ENCODE peak calls at places on chromosomes 5 and 9, in nine cellular contexts. One of them, this sample, is unnamed.

GRCh38 chr5:172450861-172451695 is 3.2 kb downstream of the SH3PXD2B start:
- DNase-seq in neural crest cell: peak; percentile 51
- DNase-seq in kidney tubule cell: peak; percentile 22
- DNase-seq in activated CD4-positive, alpha-beta T cell treated with anti-CD3 and anti-CD28 coated beads for 1 hour: peak; percentile 17
- DNase-seq in NCI-H1694: peak; percentile 17
- DNase-seq in transverse colon: peak; percentile 38
- DNase-seq in AG04449: no peak
- DNase-seq in stimulated activated CD8-positive, alpha-beta memory T cell treated with anti-CD3 and anti-CD28 coated beads, Interleukin-2, amount 100 ng/mL, for 48 hours: peak; percentile 37
- DNase-seq in Peyer's patch: peak; percentile 63
- DNase-seq in this sample: peak; percentile 50

GRCh38 chr9:2634158-2634557 is 12.6 kb downstream of the VLDLR start:
- DNase-seq in neural crest cell: no peak
- DNase-seq in kidney tubule cell: no peak
- DNase-seq in activated CD4-positive, alpha-beta T cell treated with anti-CD3 and anti-CD28 coated beads for 1 hour: no peak
- DNase-seq in NCI-H1694: no peak
- DNase-seq in transverse colon: no peak
- DNase-seq in AG04449: no peak
- DNase-seq in stimulated activated CD8-positive, alpha-beta memory T cell treated with anti-CD3 and anti-CD28 coated beads, Interleukin-2, amount 100 ng/mL, for 48 hours: no peak
- DNase-seq in Peyer's patch: no peak
- DNase-seq in this sample: no peak

GRCh38 chr9:88578486-88579362 is 43.7 kb downstream of the NXNL2 start:
- DNase-seq in neural crest cell: peak; percentile 95
- DNase-seq in kidney tubule cell: peak; percentile 79
- DNase-seq in activated CD4-positive, alpha-beta T cell treated with anti-CD3 and anti-CD28 coated beads for 1 hour: peak; percentile 38
- DNase-seq in NCI-H1694: no peak
- DNase-seq in transverse colon: peak; percentile 85
- DNase-seq in AG04449: no peak
- DNase-seq in stimulated activated CD8-positive, alpha-beta memory T cell treated with anti-CD3 and anti-CD28 coated beads, Interleukin-2, amount 100 ng/mL, for 48 hours: peak; percentile 67
- DNase-seq in Peyer's patch: peak; percentile 84
- DNase-seq in this sample: peak; percentile 85

GRCh38 chr5:82072138-82072537 is 100.3 kb downstream of the ATG10 start:
- DNase-seq in neural crest cell: no peak
- DNase-seq in kidney tubule cell: no peak
- DNase-seq in activated CD4-positive, alpha-beta T cell treated with anti-CD3 and anti-CD28 coated beads for 1 hour: no peak
- DNase-seq in NCI-H1694: no peak
- DNase-seq in transverse colon: no peak
- DNase-seq in AG04449: no peak
- DNase-seq in stimulated activated CD8-positive, alpha-beta memory T cell treated with anti-CD3 and anti-CD28 coated beads, Interleukin-2, amount 100 ng/mL, for 48 hours: no peak
- DNase-seq in Peyer's patch: no peak
- DNase-seq in this sample: no peak

GRCh38 chr9:82010711-82011110 is 22.1 kb downstream of the SPATA31D1 start:
- DNase-seq in neural crest cell: no peak
- DNase-seq in kidney tubule cell: no peak
- DNase-seq in activated CD4-positive, alpha-beta T cell treated with anti-CD3 and anti-CD28 coated beads for 1 hour: no peak
- DNase-seq in NCI-H1694: no peak
- DNase-seq in transverse colon: no peak
- DNase-seq in AG04449: no peak
- DNase-seq in stimulated activated CD8-positive, alpha-beta memory T cell treated with anti-CD3 and anti-CD28 coated beads, Interleukin-2, amount 100 ng/mL, for 48 hours: no peak
- DNase-seq in Peyer's patch: no peak
- DNase-seq in this sample: no peak

GRCh38 chr9:127053908-127054307 is 68.5 kb downstream of the ANGPTL2 start:
- DNase-seq in neural crest cell: no peak
- DNase-seq in kidney tubule cell: no peak
- DNase-seq in activated CD4-positive, alpha-beta T cell treated with anti-CD3 and anti-CD28 coated beads for 1 hour: no peak
- DNase-seq in NCI-H1694: no peak
- DNase-seq in transverse colon: no peak
- DNase-seq in AG04449: no peak
- DNase-seq in stimulated activated CD8-positive, alpha-beta memory T cell treated with anti-CD3 and anti-CD28 coated beads, Interleukin-2, amount 100 ng/mL, for 48 hours: no peak
- DNase-seq in Peyer's patch: no peak
- DNase-seq in this sample: no peak

GRCh38 chr9:17719053-17719452 is 140.2 kb downstream of the SH3GL2 start:
- DNase-seq in neural crest cell: no peak
- DNase-seq in kidney tubule cell: no peak
- DNase-seq in activated CD4-positive, alpha-beta T cell treated with anti-CD3 and anti-CD28 coated beads for 1 hour: no peak
- DNase-seq in NCI-H1694: no peak
- DNase-seq in transverse colon: no peak
- DNase-seq in AG04449: no peak
- DNase-seq in stimulated activated CD8-positive, alpha-beta memory T cell treated with anti-CD3 and anti-CD28 coated beads, Interleukin-2, amount 100 ng/mL, for 48 hours: no peak
- DNase-seq in Peyer's patch: no peak
- DNase-seq in this sample: no peak

GRCh38 chr9:136031741-136032638 is 63.1 kb downstream of the NACC2 start:
- DNase-seq in neural crest cell: no peak
- DNase-seq in kidney tubule cell: no peak
- DNase-seq in activated CD4-positive, alpha-beta T cell treated with anti-CD3 and anti-CD28 coated beads for 1 hour: no peak
- DNase-seq in NCI-H1694: no peak
- DNase-seq in transverse colon: no peak
- DNase-seq in AG04449: no peak
- DNase-seq in stimulated activated CD8-positive, alpha-beta memory T cell treated with anti-CD3 and anti-CD28 coated beads, Interleukin-2, amount 100 ng/mL, for 48 hours: no peak
- DNase-seq in Peyer's patch: peak; percentile 33
- DNase-seq in this sample: no peak

GRCh38 chr5:122368845-122369244 is 56.8 kb downstream of the SNCAIP start:
- DNase-seq in neural crest cell: no peak
- DNase-seq in kidney tubule cell: no peak
- DNase-seq in activated CD4-positive, alpha-beta T cell treated with anti-CD3 and anti-CD28 coated beads for 1 hour: no peak
- DNase-seq in NCI-H1694: no peak
- DNase-seq in transverse colon: no peak
- DNase-seq in AG04449: no peak
- DNase-seq in stimulated activated CD8-positive, alpha-beta memory T cell treated with anti-CD3 and anti-CD28 coated beads, Interleukin-2, amount 100 ng/mL, for 48 hours: no peak
- DNase-seq in Peyer's patch: no peak
- DNase-seq in this sample: no peak

GRCh38 chr9:116937361-116937760 is 250.3 kb downstream of the TRIM32 start:
- DNase-seq in neural crest cell: no peak
- DNase-seq in kidney tubule cell: peak; percentile 43
- DNase-seq in activated CD4-positive, alpha-beta T cell treated with anti-CD3 and anti-CD28 coated beads for 1 hour: no peak
- DNase-seq in NCI-H1694: no peak
- DNase-seq in transverse colon: no peak
- DNase-seq in AG04449: no peak
- DNase-seq in stimulated activated CD8-positive, alpha-beta memory T cell treated with anti-CD3 and anti-CD28 coated beads, Interleukin-2, amount 100 ng/mL, for 48 hours: no peak
- DNase-seq in Peyer's patch: no peak
- DNase-seq in this sample: no peak

GRCh38 chr5:145737578-145737977 is 97.6 kb downstream of the PRELID2 start:
- DNase-seq in neural crest cell: no peak
- DNase-seq in kidney tubule cell: no peak
- DNase-seq in activated CD4-positive, alpha-beta T cell treated with anti-CD3 and anti-CD28 coated beads for 1 hour: no peak
- DNase-seq in NCI-H1694: no peak
- DNase-seq in transverse colon: no peak
- DNase-seq in AG04449: no peak
- DNase-seq in stimulated activated CD8-positive, alpha-beta memory T cell treated with anti-CD3 and anti-CD28 coated beads, Interleukin-2, amount 100 ng/mL, for 48 hours: no peak
- DNase-seq in Peyer's patch: peak; percentile 59
- DNase-seq in this sample: no peak

GRCh38 chr5:147481857-147482256 is 28.0 kb downstream of the DPYSL3 start:
- DNase-seq in neural crest cell: no peak
- DNase-seq in kidney tubule cell: peak; percentile 71
- DNase-seq in activated CD4-positive, alpha-beta T cell treated with anti-CD3 and anti-CD28 coated beads for 1 hour: no peak
- DNase-seq in NCI-H1694: no peak
- DNase-seq in transverse colon: no peak
- DNase-seq in AG04449: no peak
- DNase-seq in stimulated activated CD8-positive, alpha-beta memory T cell treated with anti-CD3 and anti-CD28 coated beads, Interleukin-2, amount 100 ng/mL, for 48 hours: no peak
- DNase-seq in Peyer's patch: no peak
- DNase-seq in this sample: no peak

GRCh38 chr9:78288214-78288892 is 8.6 kb upstream of the PSAT1 start:
- DNase-seq in neural crest cell: no peak
- DNase-seq in kidney tubule cell: no peak
- DNase-seq in activated CD4-positive, alpha-beta T cell treated with anti-CD3 and anti-CD28 coated beads for 1 hour: no peak
- DNase-seq in NCI-H1694: peak; percentile 12
- DNase-seq in transverse colon: no peak
- DNase-seq in AG04449: no peak
- DNase-seq in stimulated activated CD8-positive, alpha-beta memory T cell treated with anti-CD3 and anti-CD28 coated beads, Interleukin-2, amount 100 ng/mL, for 48 hours: no peak
- DNase-seq in Peyer's patch: no peak
- DNase-seq in this sample: no peak

GRCh38 chr9:128045876-128046275 is 21.2 kb downstream of the NAIF1 start:
- DNase-seq in neural crest cell: no peak
- DNase-seq in kidney tubule cell: no peak
- DNase-seq in activated CD4-positive, alpha-beta T cell treated with anti-CD3 and anti-CD28 coated beads for 1 hour: no peak
- DNase-seq in NCI-H1694: peak; percentile 29
- DNase-seq in transverse colon: no peak
- DNase-seq in AG04449: no peak
- DNase-seq in stimulated activated CD8-positive, alpha-beta memory T cell treated with anti-CD3 and anti-CD28 coated beads, Interleukin-2, amount 100 ng/mL, for 48 hours: no peak
- DNase-seq in Peyer's patch: no peak
- DNase-seq in this sample: no peak

GRCh38 chr9:79977510-79978197 is 405.9 kb downstream of the TLE4 start:
- DNase-seq in neural crest cell: no peak
- DNase-seq in kidney tubule cell: no peak
- DNase-seq in activated CD4-positive, alpha-beta T cell treated with anti-CD3 and anti-CD28 coated beads for 1 hour: no peak
- DNase-seq in NCI-H1694: no peak
- DNase-seq in transverse colon: no peak
- DNase-seq in AG04449: no peak
- DNase-seq in stimulated activated CD8-positive, alpha-beta memory T cell treated with anti-CD3 and anti-CD28 coated beads, Interleukin-2, amount 100 ng/mL, for 48 hours: no peak
- DNase-seq in Peyer's patch: no peak
- DNase-seq in this sample: no peak

GRCh38 chr5:13553896-13554295 is 390.6 kb downstream of the DNAH5 start:
- DNase-seq in neural crest cell: peak; percentile 38
- DNase-seq in kidney tubule cell: peak; percentile 36
- DNase-seq in activated CD4-positive, alpha-beta T cell treated with anti-CD3 and anti-CD28 coated beads for 1 hour: no peak
- DNase-seq in NCI-H1694: no peak
- DNase-seq in transverse colon: no peak
- DNase-seq in AG04449: no peak
- DNase-seq in stimulated activated CD8-positive, alpha-beta memory T cell treated with anti-CD3 and anti-CD28 coated beads, Interleukin-2, amount 100 ng/mL, for 48 hours: no peak
- DNase-seq in Peyer's patch: no peak
- DNase-seq in this sample: no peak

GRCh38 chr9:89458768-89459496 is 39.0 kb downstream of the SEMA4D start:
- DNase-seq in neural crest cell: no peak
- DNase-seq in kidney tubule cell: no peak
- DNase-seq in activated CD4-positive, alpha-beta T cell treated with anti-CD3 and anti-CD28 coated beads for 1 hour: no peak
- DNase-seq in NCI-H1694: no peak
- DNase-seq in transverse colon: no peak
- DNase-seq in AG04449: no peak
- DNase-seq in stimulated activated CD8-positive, alpha-beta memory T cell treated with anti-CD3 and anti-CD28 coated beads, Interleukin-2, amount 100 ng/mL, for 48 hours: no peak
- DNase-seq in Peyer's patch: no peak
- DNase-seq in this sample: no peak

GRCh38 chr5:117332341-117332740 is 757.7 kb upstream of the SEMA6A start:
- DNase-seq in neural crest cell: no peak
- DNase-seq in kidney tubule cell: no peak
- DNase-seq in activated CD4-positive, alpha-beta T cell treated with anti-CD3 and anti-CD28 coated beads for 1 hour: no peak
- DNase-seq in NCI-H1694: no peak
- DNase-seq in transverse colon: no peak
- DNase-seq in AG04449: no peak
- DNase-seq in stimulated activated CD8-positive, alpha-beta memory T cell treated with anti-CD3 and anti-CD28 coated beads, Interleukin-2, amount 100 ng/mL, for 48 hours: no peak
- DNase-seq in Peyer's patch: no peak
- DNase-seq in this sample: no peak

GRCh38 chr9:83327323-83327722 is 210.9 kb downstream of the FRMD3 start:
- DNase-seq in neural crest cell: no peak
- DNase-seq in kidney tubule cell: peak; percentile 40
- DNase-seq in activated CD4-positive, alpha-beta T cell treated with anti-CD3 and anti-CD28 coated beads for 1 hour: no peak
- DNase-seq in NCI-H1694: no peak
- DNase-seq in transverse colon: no peak
- DNase-seq in AG04449: no peak
- DNase-seq in stimulated activated CD8-positive, alpha-beta memory T cell treated with anti-CD3 and anti-CD28 coated beads, Interleukin-2, amount 100 ng/mL, for 48 hours: no peak
- DNase-seq in Peyer's patch: no peak
- DNase-seq in this sample: no peak

GRCh38 chr9:91119679-91120078 is 242.0 kb downstream of the AUH start:
- DNase-seq in neural crest cell: no peak
- DNase-seq in kidney tubule cell: peak; percentile 25
- DNase-seq in activated CD4-positive, alpha-beta T cell treated with anti-CD3 and anti-CD28 coated beads for 1 hour: no peak
- DNase-seq in NCI-H1694: no peak
- DNase-seq in transverse colon: no peak
- DNase-seq in AG04449: peak; percentile 58
- DNase-seq in stimulated activated CD8-positive, alpha-beta memory T cell treated with anti-CD3 and anti-CD28 coated beads, Interleukin-2, amount 100 ng/mL, for 48 hours: no peak
- DNase-seq in Peyer's patch: no peak
- DNase-seq in this sample: no peak

GRCh38 chr9:29332789-29333188 is 1759.5 kb upstream of the C9orf72 start:
- DNase-seq in neural crest cell: no peak
- DNase-seq in kidney tubule cell: peak; percentile 71
- DNase-seq in activated CD4-positive, alpha-beta T cell treated with anti-CD3 and anti-CD28 coated beads for 1 hour: no peak
- DNase-seq in NCI-H1694: no peak
- DNase-seq in transverse colon: no peak
- DNase-seq in AG04449: no peak
- DNase-seq in stimulated activated CD8-positive, alpha-beta memory T cell treated with anti-CD3 and anti-CD28 coated beads, Interleukin-2, amount 100 ng/mL, for 48 hours: no peak
- DNase-seq in Peyer's patch: no peak
- DNase-seq in this sample: no peak

GRCh38 chr9:137547687-137548543 is 2.3 kb downstream of the PNPLA7 start:
- DNase-seq in neural crest cell: no peak
- DNase-seq in kidney tubule cell: no peak
- DNase-seq in activated CD4-positive, alpha-beta T cell treated with anti-CD3 and anti-CD28 coated beads for 1 hour: no peak
- DNase-seq in NCI-H1694: no peak
- DNase-seq in transverse colon: no peak
- DNase-seq in AG04449: no peak
- DNase-seq in stimulated activated CD8-positive, alpha-beta memory T cell treated with anti-CD3 and anti-CD28 coated beads, Interleukin-2, amount 100 ng/mL, for 48 hours: no peak
- DNase-seq in Peyer's patch: no peak
- DNase-seq in this sample: no peak

GRCh38 chr9:77475641-77476473 is 172.3 kb downstream of the GNA14 start:
- DNase-seq in neural crest cell: no peak
- DNase-seq in kidney tubule cell: no peak
- DNase-seq in activated CD4-positive, alpha-beta T cell treated with anti-CD3 and anti-CD28 coated beads for 1 hour: no peak
- DNase-seq in NCI-H1694: no peak
- DNase-seq in transverse colon: no peak
- DNase-seq in AG04449: peak; percentile 64
- DNase-seq in stimulated activated CD8-positive, alpha-beta memory T cell treated with anti-CD3 and anti-CD28 coated beads, Interleukin-2, amount 100 ng/mL, for 48 hours: peak; percentile 35
- DNase-seq in Peyer's patch: no peak
- DNase-seq in this sample: no peak

GRCh38 chr9:121645853-121646807 is 5.3 kb upstream of the DAB2IP start:
- DNase-seq in neural crest cell: no peak
- DNase-seq in kidney tubule cell: peak; percentile 82
- DNase-seq in activated CD4-positive, alpha-beta T cell treated with anti-CD3 and anti-CD28 coated beads for 1 hour: no peak
- DNase-seq in NCI-H1694: no peak
- DNase-seq in transverse colon: no peak
- DNase-seq in AG04449: no peak
- DNase-seq in stimulated activated CD8-positive, alpha-beta memory T cell treated with anti-CD3 and anti-CD28 coated beads, Interleukin-2, amount 100 ng/mL, for 48 hours: no peak
- DNase-seq in Peyer's patch: no peak
- DNase-seq in this sample: no peak

GRCh38 chr5:7728076-7728475 is 122.9 kb downstream of the CFAP90 start:
- DNase-seq in neural crest cell: no peak
- DNase-seq in kidney tubule cell: no peak
- DNase-seq in activated CD4-positive, alpha-beta T cell treated with anti-CD3 and anti-CD28 coated beads for 1 hour: no peak
- DNase-seq in NCI-H1694: no peak
- DNase-seq in transverse colon: no peak
- DNase-seq in AG04449: no peak
- DNase-seq in stimulated activated CD8-positive, alpha-beta memory T cell treated with anti-CD3 and anti-CD28 coated beads, Interleukin-2, amount 100 ng/mL, for 48 hours: no peak
- DNase-seq in Peyer's patch: no peak
- DNase-seq in this sample: no peak

GRCh38 chr5:69129413-69129812 is 35.6 kb downstream of the SLC30A5 start:
- DNase-seq in neural crest cell: no peak
- DNase-seq in kidney tubule cell: peak; percentile 65
- DNase-seq in activated CD4-positive, alpha-beta T cell treated with anti-CD3 and anti-CD28 coated beads for 1 hour: no peak
- DNase-seq in NCI-H1694: no peak
- DNase-seq in transverse colon: no peak
- DNase-seq in AG04449: peak; percentile 74
- DNase-seq in stimulated activated CD8-positive, alpha-beta memory T cell treated with anti-CD3 and anti-CD28 coated beads, Interleukin-2, amount 100 ng/mL, for 48 hours: no peak
- DNase-seq in Peyer's patch: no peak
- DNase-seq in this sample: no peak

GRCh38 chr5:65262094-65262493 is 219.6 kb downstream of the ADAMTS6 start:
- DNase-seq in neural crest cell: no peak
- DNase-seq in kidney tubule cell: peak; percentile 41
- DNase-seq in activated CD4-positive, alpha-beta T cell treated with anti-CD3 and anti-CD28 coated beads for 1 hour: no peak
- DNase-seq in NCI-H1694: no peak
- DNase-seq in transverse colon: no peak
- DNase-seq in AG04449: no peak
- DNase-seq in stimulated activated CD8-positive, alpha-beta memory T cell treated with anti-CD3 and anti-CD28 coated beads, Interleukin-2, amount 100 ng/mL, for 48 hours: no peak
- DNase-seq in Peyer's patch: no peak
- DNase-seq in this sample: no peak

This sample was measured in WERI-Rb-1.